ENCODE peak calls at places on chromosomes 2 and 18, in eight cellular contexts. K is body of pancreas; S is Right ventricle myocardium inferior; D is gastroesophageal sphincter; Z is memory B cell; H is stimulated activated naive CD8-positive, alpha-beta T cell treated with anti-CD3 and anti-CD28 coated beads, Interleukin-15, amount 100 ng/mL, for 72 hours; Y is natural killer cell; C is left cardiac atrium. A is an unnamed sample.

GRCh38 chr2:41965173-41965875 is 82.5 kb upstream of the PKDCC start:
- ATAC-seq in S (no peak), Y (no peak), D (no peak), K (no peak), C (no peak), H (peak; percentile 38), Z (no peak), A (no peak)

GRCh38 chr2:85694052-85695025 is at the start of gene GNLY:
- ATAC-seq in S (no peak), D (no peak), C (no peak), H (peak; percentile 42), K (no peak), Y (peak; percentile 57), Z (no peak), A (peak; percentile 56)

GRCh38 chr2:181977661-181978350 is 7.8 kb upstream of the PPP1R1C start:
- ATAC-seq in Y (no peak), C (peak; percentile 30), D (no peak), H (peak; percentile 88), Z (no peak), S (no peak), K (no peak), A (peak; percentile 87)

GRCh38 chr2:45180784-45181183 is 171.5 kb upstream of the SIX2 start:
- ATAC-seq in Z (no peak), S (no peak), D (no peak), H (no peak), K (no peak), C (no peak), Y (no peak), A (no peak)

GRCh38 chr2:113098061-113098460 is 29.3 kb upstream of the IL1RN start:
- ATAC-seq in Z (peak; percentile 88), H (peak; percentile 66), Y (peak; percentile 72), C (no peak), S (no peak), D (no peak), K (no peak), A (peak; percentile 88)

GRCh38 chr2:210753386-210753785 is 197.0 kb downstream of the CPS1 start:
- ATAC-seq in H (no peak), Y (no peak), K (peak; percentile 69), C (no peak), D (no peak), S (no peak), Z (no peak), A (no peak)

GRCh38 chr2:177405029-177405692 is 12.6 kb downstream of the AGPS start:
- ATAC-seq in D (no peak), K (peak; percentile 9), S (no peak), C (no peak), Z (no peak), H (no peak), Y (no peak), A (no peak)

GRCh38 chr2:36382472-36382871 is 26.9 kb downstream of the CRIM1 start:
- ATAC-seq in C (no peak), H (no peak), D (no peak), Z (no peak), S (no peak), K (no peak), Y (no peak), A (no peak)

GRCh38 chr2:170254293-170254732 is 76.4 kb downstream of the MYO3B start:
- ATAC-seq in K (no peak), C (no peak), Z (no peak), Y (no peak), S (no peak), D (no peak), H (peak; percentile 9), A (no peak)

GRCh38 chr2:206881708-206882335 is 57.5 kb upstream of the CPO start:
- ATAC-seq in D (no peak), Z (no peak), Y (no peak), C (peak; percentile 89), H (no peak), K (no peak), S (peak; percentile 44), A (no peak)

GRCh38 chr18:13491138-13491537 is 235.2 kb downstream of the FAM210A start:
- ATAC-seq in Z (no peak), Y (no peak), S (no peak), D (no peak), H (no peak), C (no peak), K (no peak), A (no peak)

GRCh38 chr2:74222300-74222650 is 23.9 kb downstream of the MTHFD2 start:
- ATAC-seq in K (no peak), S (no peak), Z (no peak), H (no peak), Y (no peak), C (no peak), D (no peak), A (no peak)

GRCh38 chr2:224793961-224794360 is 77.8 kb upstream of the CCDC195 start:
- ATAC-seq in K (peak; percentile 48), Z (no peak), D (peak; percentile 51), C (peak; percentile 63), Y (no peak), H (no peak), S (peak; percentile 94), A (no peak)

GRCh38 chr2:180980943-180981898 is 816 bp downstream of the UBE2E3 start:
- ATAC-seq in K (peak; percentile 9), Y (peak; percentile 14), D (peak; percentile 57), S (no peak), Z (peak; percentile 8), C (peak; percentile 19), H (peak; percentile 27), A (peak; percentile 25)

GRCh38 chr2:48529676-48530032 is 300 bp upstream of the STON1 start:
- ATAC-seq in K (no peak), S (no peak), Y (peak; percentile 35), C (peak; percentile 17), Z (peak; percentile 5), H (peak; percentile 37), D (peak; percentile 1), A (peak; percentile 31)